ENCODE peak calls at places on chromosomes 7 and 10, in ten cellular contexts. I, P, Z, D, O, F, Q, K, B and E are unnamed samples.

GRCh38 chr10:26269754-26270153 is 53.2 kb downstream of the GAD2 start:
- DNase-seq in I (no peak), P (no peak), Z (no peak), D (peak; percentile 65), O (no peak), F (no peak), Q (peak; percentile 57), K (peak; percentile 16), B (no peak), E (no peak)

GRCh38 chr10:112375721-112376577 is 2.0 kb downstream of the ACSL5 start:
- DNase-seq in I (peak; percentile 11), P (peak; percentile 10), Z (peak; percentile 81), D (no peak), O (peak; percentile 18), F (peak; percentile 59), Q (no peak), K (no peak), B (peak; percentile 15), E (no peak)

GRCh38 chr10:29256531-29256930 is 32.3 kb upstream of the LYZL1 start:
- DNase-seq in I (no peak), P (no peak), Z (no peak), D (no peak), O (no peak), F (no peak), Q (no peak), K (no peak), B (no peak), E (no peak)

GRCh38 chr7:30102281-30102680 is 32.5 kb upstream of the MTURN start:
- DNase-seq in I (no peak), P (no peak), Z (no peak), D (no peak), O (no peak), F (no peak), Q (no peak), K (no peak), B (no peak), E (no peak)

GRCh38 chr10:48556713-48557112 is 48.2 kb downstream of the ARHGAP22 start:
- DNase-seq in I (no peak), P (no peak), Z (no peak), D (no peak), O (no peak), F (no peak), Q (no peak), K (no peak), B (no peak), E (no peak)

GRCh38 chr7:5779108-5779507 is 2.4 kb downstream of the RNF216 start:
- DNase-seq in I (no peak), P (no peak), Z (no peak), D (no peak), O (no peak), F (no peak), Q (no peak), K (no peak), B (no peak), E (no peak)

GRCh38 chr7:70668606-70669358 is 463.2 kb upstream of the GALNT17 start:
- DNase-seq in I (no peak), P (no peak), Z (no peak), D (no peak), O (no peak), F (no peak), Q (no peak), K (peak; percentile 63), B (no peak), E (peak; percentile 74)

GRCh38 chr10:29600821-29601220 is 34.0 kb downstream of the SVIL start:
- DNase-seq in I (no peak), P (no peak), Z (no peak), D (no peak), O (no peak), F (peak; percentile 2), Q (no peak), K (no peak), B (no peak), E (no peak)

GRCh38 chr10:96341219-96342182 is 17.3 kb downstream of the OPALIN start:
- DNase-seq in I (no peak), P (no peak), Z (no peak), D (no peak), O (no peak), F (peak; percentile 25), Q (no peak), K (no peak), B (no peak), E (no peak)

GRCh38 chr10:123143162-123143824 is 4.6 kb upstream of the HMX2 start:
- DNase-seq in I (no peak), P (no peak), Z (no peak), D (no peak), O (no peak), F (no peak), Q (no peak), K (no peak), B (no peak), E (no peak)

GRCh38 chr10:70906031-70906804 is 17.9 kb upstream of the PCBD1 start:
- DNase-seq in I (no peak), P (no peak), Z (peak; percentile 55), D (no peak), O (no peak), F (no peak), Q (no peak), K (no peak), B (no peak), E (no peak)

GRCh38 chr7:30143748-30144251 is 9.0 kb downstream of the MTURN start:
- DNase-seq in I (peak; percentile 68), P (no peak), Z (no peak), D (no peak), O (no peak), F (no peak), Q (peak; percentile 100), K (peak; percentile 89), B (no peak), E (peak; percentile 85)

GRCh38 chr10:61621538-61622150 is 41.1 kb upstream of the CABCOCO1 start:
- DNase-seq in I (no peak), P (no peak), Z (no peak), D (no peak), O (no peak), F (no peak), Q (peak; percentile 91), K (peak; percentile 45), B (no peak), E (no peak)

GRCh38 chr10:48187713-48188541 is 86.6 kb downstream of the FRMPD2 start:
- DNase-seq in I (no peak), P (no peak), Z (no peak), D (no peak), O (no peak), F (no peak), Q (no peak), K (no peak), B (no peak), E (no peak)

GRCh38 chr7:73901231-73901822 is 40.4 kb downstream of the TMEM270 start:
- DNase-seq in I (no peak), P (no peak), Z (no peak), D (no peak), O (no peak), F (no peak), Q (no peak), K (no peak), B (no peak), E (no peak)

GRCh38 chr10:103545771-103546281 is 52.3 kb downstream of the NEURL1 start:
- DNase-seq in I (no peak), P (no peak), Z (peak; percentile 31), D (no peak), O (no peak), F (no peak), Q (no peak), K (no peak), B (no peak), E (no peak)

GRCh38 chr10:132201111-132201989 is 14.6 kb downstream of the DPYSL4 start:
- DNase-seq in I (no peak), P (no peak), Z (no peak), D (no peak), O (no peak), F (no peak), Q (no peak), K (no peak), B (no peak), E (no peak)

GRCh38 chr7:118938845-118939244 is 714.3 kb downstream of the ANKRD7 start:
- DNase-seq in I (no peak), P (no peak), Z (no peak), D (no peak), O (no peak), F (no peak), Q (peak; percentile 74), K (no peak), B (no peak), E (no peak)

GRCh38 chr7:157547102-157547501 is 210.3 kb downstream of the DNAJB6 start:
- DNase-seq in I (no peak), P (no peak), Z (peak; percentile 37), D (no peak), O (no peak), F (no peak), Q (no peak), K (no peak), B (no peak), E (no peak)

GRCh38 chr7:90833443-90833842 is 237.3 kb downstream of the CDK14 start:
- DNase-seq in I (peak; percentile 35), P (no peak), Z (no peak), D (no peak), O (no peak), F (no peak), Q (no peak), K (no peak), B (no peak), E (no peak)

GRCh38 chr7:100577507-100577906 is 3.8 kb upstream of the SAP25 start:
- DNase-seq in I (no peak), P (no peak), Z (peak; percentile 48), D (no peak), O (no peak), F (no peak), Q (no peak), K (no peak), B (no peak), E (no peak)

GRCh38 chr7:140260338-140260737 is 83.6 kb upstream of the KDM7A start:
- DNase-seq in I (no peak), P (no peak), Z (no peak), D (no peak), O (no peak), F (no peak), Q (no peak), K (no peak), B (no peak), E (no peak)

GRCh38 chr10:69327463-69328345 is 49.4 kb downstream of the HK1 start:
- DNase-seq in I (peak; percentile 77), P (no peak), Z (peak; percentile 88), D (no peak), O (peak; percentile 16), F (peak; percentile 46), Q (no peak), K (peak; percentile 74), B (no peak), E (peak; percentile 62)

GRCh38 chr10:97542169-97543024 is 30.2 kb upstream of the ANKRD2 start:
- DNase-seq in I (peak; percentile 97), P (no peak), Z (no peak), D (peak; percentile 75), O (no peak), F (peak; percentile 62), Q (no peak), K (peak; percentile 96), B (no peak), E (peak; percentile 96)

GRCh38 chr7:100682991-100683658 is 9.6 kb downstream of the GNB2 start:
- DNase-seq in I (no peak), P (no peak), Z (no peak), D (no peak), O (no peak), F (no peak), Q (no peak), K (no peak), B (no peak), E (no peak)

GRCh38 chr7:44581426-44581906 is 565 bp downstream of the TMED4 start:
- DNase-seq in I (no peak), P (peak; percentile 34), Z (no peak), D (peak; percentile 21), O (peak; percentile 28), F (peak; percentile 58), Q (peak; percentile 35), K (peak; percentile 17), B (no peak), E (peak; percentile 41)

GRCh38 chr7:105126436-105126975 is 112.5 kb downstream of the KMT2E start:
- DNase-seq in I (no peak), P (no peak), Z (no peak), D (no peak), O (no peak), F (no peak), Q (no peak), K (no peak), B (no peak), E (no peak)

GRCh38 chr7:156993021-156993924 is 17.2 kb downstream of the MNX1 start:
- DNase-seq in I (no peak), P (no peak), Z (peak; percentile 74), D (no peak), O (no peak), F (no peak), Q (peak; percentile 80), K (no peak), B (no peak), E (no peak)